ENCODE peak calls at places on chromosomes 3 and 15, in six cellular contexts. One of them, this sample, is unnamed.

GRCh38 chr3:27699067-27699466 is 23.1 kb downstream of the EOMES start:
- DNase-seq in right atrium auricular region: no peak
- DNase-seq in heart right ventricle: no peak
- DNase-seq in A673: no peak
- DNase-seq in CD8-positive, alpha-beta memory T cell: no peak
- DNase-seq in naive thymus-derived CD4-positive, alpha-beta T cell: no peak
- DNase-seq in this sample: no peak

GRCh38 chr3:77348244-77348855 is 308.5 kb downstream of the ROBO2 start:
- DNase-seq in right atrium auricular region: no peak
- DNase-seq in heart right ventricle: no peak
- DNase-seq in A673: peak; percentile 50
- DNase-seq in CD8-positive, alpha-beta memory T cell: no peak
- DNase-seq in naive thymus-derived CD4-positive, alpha-beta T cell: no peak
- DNase-seq in this sample: no peak

GRCh38 chr3:65607101-65607500 is 431.6 kb downstream of the MAGI1 start:
- DNase-seq in right atrium auricular region: no peak
- DNase-seq in heart right ventricle: no peak
- DNase-seq in A673: no peak
- DNase-seq in CD8-positive, alpha-beta memory T cell: no peak
- DNase-seq in naive thymus-derived CD4-positive, alpha-beta T cell: no peak
- DNase-seq in this sample: no peak

GRCh38 chr3:99974989-99975388 is 139.3 kb downstream of the FILIP1L start:
- DNase-seq in right atrium auricular region: no peak
- DNase-seq in heart right ventricle: no peak
- DNase-seq in A673: no peak
- DNase-seq in CD8-positive, alpha-beta memory T cell: no peak
- DNase-seq in naive thymus-derived CD4-positive, alpha-beta T cell: no peak
- DNase-seq in this sample: no peak

GRCh38 chr3:146156801-146157310 is 4.1 kb downstream of the PLOD2 start:
- DNase-seq in right atrium auricular region: no peak
- DNase-seq in heart right ventricle: no peak
- DNase-seq in A673: no peak
- DNase-seq in CD8-positive, alpha-beta memory T cell: no peak
- DNase-seq in naive thymus-derived CD4-positive, alpha-beta T cell: no peak
- DNase-seq in this sample: no peak

GRCh38 chr15:90059208-90059985 is 42.9 kb downstream of the IDH2 start:
- DNase-seq in right atrium auricular region: no peak
- DNase-seq in heart right ventricle: peak; percentile 74
- DNase-seq in A673: no peak
- DNase-seq in CD8-positive, alpha-beta memory T cell: peak; percentile 70
- DNase-seq in naive thymus-derived CD4-positive, alpha-beta T cell: peak; percentile 58
- DNase-seq in this sample: peak; percentile 94

GRCh38 chr3:168051579-168052183 is 44.0 kb downstream of the GOLIM4 start:
- DNase-seq in right atrium auricular region: no peak
- DNase-seq in heart right ventricle: no peak
- DNase-seq in A673: no peak
- DNase-seq in CD8-positive, alpha-beta memory T cell: no peak
- DNase-seq in naive thymus-derived CD4-positive, alpha-beta T cell: no peak
- DNase-seq in this sample: no peak

GRCh38 chr3:108953210-108953609 is 469 bp downstream of the GUCA1C start:
- DNase-seq in right atrium auricular region: no peak
- DNase-seq in heart right ventricle: no peak
- DNase-seq in A673: no peak
- DNase-seq in CD8-positive, alpha-beta memory T cell: no peak
- DNase-seq in naive thymus-derived CD4-positive, alpha-beta T cell: no peak
- DNase-seq in this sample: no peak

GRCh38 chr15:56176996-56177395 is 66.7 kb downstream of the RFX7 start:
- DNase-seq in right atrium auricular region: no peak
- DNase-seq in heart right ventricle: no peak
- DNase-seq in A673: no peak
- DNase-seq in CD8-positive, alpha-beta memory T cell: no peak
- DNase-seq in naive thymus-derived CD4-positive, alpha-beta T cell: no peak
- DNase-seq in this sample: no peak

GRCh38 chr3:57689367-57690053 is 3.4 kb downstream of the DENND6A start:
- DNase-seq in right atrium auricular region: no peak
- DNase-seq in heart right ventricle: no peak
- DNase-seq in A673: no peak
- DNase-seq in CD8-positive, alpha-beta memory T cell: no peak
- DNase-seq in naive thymus-derived CD4-positive, alpha-beta T cell: no peak
- DNase-seq in this sample: no peak

GRCh38 chr3:46372492-46373359 is 2.0 kb downstream of the CCR5 start:
- DNase-seq in right atrium auricular region: no peak
- DNase-seq in heart right ventricle: no peak
- DNase-seq in A673: no peak
- DNase-seq in CD8-positive, alpha-beta memory T cell: no peak
- DNase-seq in naive thymus-derived CD4-positive, alpha-beta T cell: no peak
- DNase-seq in this sample: no peak

GRCh38 chr15:31314380-31314779 is 12.3 kb upstream of the KLF13 start:
- DNase-seq in right atrium auricular region: no peak
- DNase-seq in heart right ventricle: no peak
- DNase-seq in A673: no peak
- DNase-seq in CD8-positive, alpha-beta memory T cell: no peak
- DNase-seq in naive thymus-derived CD4-positive, alpha-beta T cell: no peak
- DNase-seq in this sample: no peak

GRCh38 chr3:112979244-112979832 is 4.4 kb upstream of the CD200R1 start:
- DNase-seq in right atrium auricular region: no peak
- DNase-seq in heart right ventricle: no peak
- DNase-seq in A673: peak; percentile 46
- DNase-seq in CD8-positive, alpha-beta memory T cell: no peak
- DNase-seq in naive thymus-derived CD4-positive, alpha-beta T cell: peak; percentile 65
- DNase-seq in this sample: no peak

GRCh38 chr15:95734422-95735316 is 595.8 kb upstream of the NR2F2 start:
- DNase-seq in right atrium auricular region: no peak
- DNase-seq in heart right ventricle: no peak
- DNase-seq in A673: peak; percentile 83
- DNase-seq in CD8-positive, alpha-beta memory T cell: no peak
- DNase-seq in naive thymus-derived CD4-positive, alpha-beta T cell: no peak
- DNase-seq in this sample: no peak

GRCh38 chr3:119660474-119661150 is at the start of gene POPDC2:
- DNase-seq in right atrium auricular region: no peak
- DNase-seq in heart right ventricle: no peak
- DNase-seq in A673: peak; percentile 42
- DNase-seq in CD8-positive, alpha-beta memory T cell: no peak
- DNase-seq in naive thymus-derived CD4-positive, alpha-beta T cell: no peak
- DNase-seq in this sample: peak; percentile 57

GRCh38 chr3:37909067-37909911 is 47.6 kb downstream of the CTDSPL start:
- DNase-seq in right atrium auricular region: no peak
- DNase-seq in heart right ventricle: no peak
- DNase-seq in A673: no peak
- DNase-seq in CD8-positive, alpha-beta memory T cell: no peak
- DNase-seq in naive thymus-derived CD4-positive, alpha-beta T cell: no peak
- DNase-seq in this sample: no peak

GRCh38 chr3:128618398-128618726 is 32.3 kb downstream of the RPN1 start:
- DNase-seq in right atrium auricular region: no peak
- DNase-seq in heart right ventricle: no peak
- DNase-seq in A673: no peak
- DNase-seq in CD8-positive, alpha-beta memory T cell: no peak
- DNase-seq in naive thymus-derived CD4-positive, alpha-beta T cell: no peak
- DNase-seq in this sample: no peak

GRCh38 chr15:23401627-23402026 is 45.4 kb downstream of the GOLGA6L2 start:
- DNase-seq in right atrium auricular region: no peak
- DNase-seq in heart right ventricle: no peak
- DNase-seq in A673: no peak
- DNase-seq in CD8-positive, alpha-beta memory T cell: no peak
- DNase-seq in naive thymus-derived CD4-positive, alpha-beta T cell: no peak
- DNase-seq in this sample: no peak

GRCh38 chr3:11826628-11827265 is 19.9 kb downstream of the TAMM41 start:
- DNase-seq in right atrium auricular region: no peak
- DNase-seq in heart right ventricle: no peak
- DNase-seq in A673: no peak
- DNase-seq in CD8-positive, alpha-beta memory T cell: no peak
- DNase-seq in naive thymus-derived CD4-positive, alpha-beta T cell: no peak
- DNase-seq in this sample: no peak

GRCh38 chr3:71885001-71885400 is 100.1 kb upstream of the PROK2 start:
- DNase-seq in right atrium auricular region: no peak
- DNase-seq in heart right ventricle: no peak
- DNase-seq in A673: no peak
- DNase-seq in CD8-positive, alpha-beta memory T cell: no peak
- DNase-seq in naive thymus-derived CD4-positive, alpha-beta T cell: no peak
- DNase-seq in this sample: no peak

GRCh38 chr3:32410367-32411246 is 19.0 kb downstream of the CMTM7 start:
- DNase-seq in right atrium auricular region: no peak
- DNase-seq in heart right ventricle: no peak
- DNase-seq in A673: no peak
- DNase-seq in CD8-positive, alpha-beta memory T cell: no peak
- DNase-seq in naive thymus-derived CD4-positive, alpha-beta T cell: no peak
- DNase-seq in this sample: no peak

GRCh38 chr3:123660900-123661299 is 76.0 kb upstream of the HACD2 start:
- DNase-seq in right atrium auricular region: peak; percentile 85
- DNase-seq in heart right ventricle: peak; percentile 91
- DNase-seq in A673: peak; percentile 45
- DNase-seq in CD8-positive, alpha-beta memory T cell: no peak
- DNase-seq in naive thymus-derived CD4-positive, alpha-beta T cell: no peak
- DNase-seq in this sample: peak; percentile 98

GRCh38 chr15:60074181-60074885 is 70.2 kb downstream of the FOXB1 start:
- DNase-seq in right atrium auricular region: no peak
- DNase-seq in heart right ventricle: no peak
- DNase-seq in A673: no peak
- DNase-seq in CD8-positive, alpha-beta memory T cell: no peak
- DNase-seq in naive thymus-derived CD4-positive, alpha-beta T cell: no peak
- DNase-seq in this sample: no peak

GRCh38 chr3:167859610-167860009 is 124.1 kb downstream of the SERPINI1 start:
- DNase-seq in right atrium auricular region: no peak
- DNase-seq in heart right ventricle: no peak
- DNase-seq in A673: no peak
- DNase-seq in CD8-positive, alpha-beta memory T cell: no peak
- DNase-seq in naive thymus-derived CD4-positive, alpha-beta T cell: no peak
- DNase-seq in this sample: no peak

GRCh38 chr3:101133638-101134037 is 140.4 kb upstream of the ABI3BP start:
- DNase-seq in right atrium auricular region: no peak
- DNase-seq in heart right ventricle: no peak
- DNase-seq in A673: no peak
- DNase-seq in CD8-positive, alpha-beta memory T cell: no peak
- DNase-seq in naive thymus-derived CD4-positive, alpha-beta T cell: no peak
- DNase-seq in this sample: no peak

GRCh38 chr15:25877681-25878080 is 14.6 kb upstream of the ATP10A start:
- DNase-seq in right atrium auricular region: no peak
- DNase-seq in heart right ventricle: no peak
- DNase-seq in A673: no peak
- DNase-seq in CD8-positive, alpha-beta memory T cell: no peak
- DNase-seq in naive thymus-derived CD4-positive, alpha-beta T cell: no peak
- DNase-seq in this sample: no peak

GRCh38 chr3:55416381-55416821 is 70.7 kb downstream of the WNT5A start:
- DNase-seq in right atrium auricular region: no peak
- DNase-seq in heart right ventricle: no peak
- DNase-seq in A673: peak; percentile 33
- DNase-seq in CD8-positive, alpha-beta memory T cell: no peak
- DNase-seq in naive thymus-derived CD4-positive, alpha-beta T cell: no peak
- DNase-seq in this sample: no peak

GRCh38 chr3:194676471-194676870 is 4.5 kb upstream of the LSG1 start:
- DNase-seq in right atrium auricular region: no peak
- DNase-seq in heart right ventricle: no peak
- DNase-seq in A673: no peak
- DNase-seq in CD8-positive, alpha-beta memory T cell: no peak
- DNase-seq in naive thymus-derived CD4-positive, alpha-beta T cell: no peak
- DNase-seq in this sample: no peak

GRCh38 chr3:194675081-194675640 is 3.2 kb upstream of the LSG1 start:
- DNase-seq in right atrium auricular region: no peak
- DNase-seq in heart right ventricle: no peak
- DNase-seq in A673: no peak
- DNase-seq in CD8-positive, alpha-beta memory T cell: no peak
- DNase-seq in naive thymus-derived CD4-positive, alpha-beta T cell: no peak
- DNase-seq in this sample: no peak

GRCh38 chr3:194672876-194673275 is 885 bp upstream of the LSG1 start:
- DNase-seq in right atrium auricular region: no peak
- DNase-seq in heart right ventricle: no peak
- DNase-seq in A673: no peak
- DNase-seq in CD8-positive, alpha-beta memory T cell: no peak
- DNase-seq in naive thymus-derived CD4-positive, alpha-beta T cell: no peak
- DNase-seq in this sample: no peak

GRCh38 chr3:194673761-194674160 is 1.8 kb upstream of the LSG1 start:
- DNase-seq in right atrium auricular region: no peak
- DNase-seq in heart right ventricle: no peak
- DNase-seq in A673: no peak
- DNase-seq in CD8-positive, alpha-beta memory T cell: no peak
- DNase-seq in naive thymus-derived CD4-positive, alpha-beta T cell: no peak
- DNase-seq in this sample: no peak

GRCh38 chr3:194675680-194676079 is 3.7 kb upstream of the LSG1 start:
- DNase-seq in right atrium auricular region: no peak
- DNase-seq in heart right ventricle: no peak
- DNase-seq in A673: no peak
- DNase-seq in CD8-positive, alpha-beta memory T cell: no peak
- DNase-seq in naive thymus-derived CD4-positive, alpha-beta T cell: no peak
- DNase-seq in this sample: no peak
- H3K4me3 ChIP-seq in right atrium auricular region: no peak overlapping the region
- H3K4me3 ChIP-seq in heart right ventricle: no peak overlapping the region
- H3K4me3 ChIP-seq in A673: no peak overlapping the region
- H3K4me3 ChIP-seq in CD8-positive, alpha-beta memory T cell: no peak overlapping the region
- H3K4me3 ChIP-seq in naive thymus-derived CD4-positive, alpha-beta T cell: no peak overlapping the region
- H3K4me3 ChIP-seq in this sample: no peak overlapping the region

GRCh38 chr3:87949189-87949878 is 109.5 kb downstream of the CGGBP1 start:
- DNase-seq in right atrium auricular region: no peak
- DNase-seq in heart right ventricle: no peak
- DNase-seq in A673: no peak
- DNase-seq in CD8-positive, alpha-beta memory T cell: no peak
- DNase-seq in naive thymus-derived CD4-positive, alpha-beta T cell: no peak
- DNase-seq in this sample: no peak
- H3K4me3 ChIP-seq in right atrium auricular region: no peak overlapping the region
- H3K4me3 ChIP-seq in heart right ventricle: no peak overlapping the region
- H3K4me3 ChIP-seq in A673: no peak overlapping the region
- H3K4me3 ChIP-seq in CD8-positive, alpha-beta memory T cell: no peak overlapping the region
- H3K4me3 ChIP-seq in naive thymus-derived CD4-positive, alpha-beta T cell: no peak overlapping the region
- H3K4me3 ChIP-seq in this sample: no peak overlapping the region

DNA sequence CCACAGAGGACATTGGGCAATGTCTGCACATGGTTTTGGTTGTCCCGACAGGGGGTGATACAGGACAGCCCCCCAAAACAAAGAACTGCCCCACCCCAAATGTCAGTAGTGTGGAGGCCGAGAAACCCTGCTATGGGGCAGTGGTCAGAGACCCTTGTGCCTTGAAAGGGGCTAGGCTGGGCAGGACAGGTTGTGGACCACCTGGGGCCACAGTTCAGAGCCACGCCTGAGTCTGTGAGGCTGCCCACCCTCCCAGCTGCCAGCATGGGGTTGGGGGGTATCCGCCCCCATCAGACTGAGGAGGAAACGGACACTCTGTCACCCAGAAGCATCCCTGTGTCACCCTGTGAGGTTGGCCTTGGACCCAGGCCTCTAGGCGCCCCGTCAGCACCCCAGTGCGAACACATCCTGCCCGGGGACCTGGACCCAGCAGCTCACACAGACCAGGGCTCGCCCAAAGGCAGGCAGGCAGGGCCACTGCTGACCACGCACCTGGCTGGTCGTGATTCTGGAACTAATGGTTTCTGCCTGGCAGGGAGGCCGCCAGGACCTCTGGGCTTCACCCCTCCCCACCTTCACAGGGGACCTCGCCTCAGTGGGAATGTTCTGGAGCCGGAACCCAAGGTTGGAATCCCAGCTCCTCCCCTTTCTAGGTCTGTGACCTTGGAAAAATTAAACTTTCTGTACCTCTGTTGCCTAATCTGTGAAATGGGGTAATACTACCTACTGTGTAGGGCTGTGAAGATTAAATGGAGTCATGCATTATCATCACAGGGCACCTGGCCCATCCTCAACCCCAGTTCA is 1.4 kb downstream of the SLC41A3 start:
- DNase-seq in right atrium auricular region: no peak
- DNase-seq in heart right ventricle: no peak
- DNase-seq in A673: no peak
- DNase-seq in CD8-positive, alpha-beta memory T cell: no peak
- DNase-seq in naive thymus-derived CD4-positive, alpha-beta T cell: no peak
- DNase-seq in this sample: no peak
- H3K4me3 ChIP-seq in right atrium auricular region: no peak overlapping the region
- H3K4me3 ChIP-seq in heart right ventricle: no peak overlapping the region
- H3K4me3 ChIP-seq in A673: peak overlapping the region; percentile 66
- H3K4me3 ChIP-seq in CD8-positive, alpha-beta memory T cell: no peak overlapping the region
- H3K4me3 ChIP-seq in naive thymus-derived CD4-positive, alpha-beta T cell: no peak overlapping the region
- H3K4me3 ChIP-seq in this sample: no peak overlapping the region

GRCh38 chr3:111858641-111859040 is 424 bp upstream of the PHLDB2 start:
- DNase-seq in right atrium auricular region: no peak
- DNase-seq in heart right ventricle: no peak
- DNase-seq in A673: no peak
- DNase-seq in CD8-positive, alpha-beta memory T cell: no peak
- DNase-seq in naive thymus-derived CD4-positive, alpha-beta T cell: no peak
- DNase-seq in this sample: no peak
- H3K4me3 ChIP-seq in right atrium auricular region: peak overlapping the region; percentile 79
- H3K4me3 ChIP-seq in heart right ventricle: peak overlapping the region; percentile 89
- H3K4me3 ChIP-seq in A673: peak overlapping the region; percentile 76
- H3K4me3 ChIP-seq in CD8-positive, alpha-beta memory T cell: peak overlapping the region; percentile 63
- H3K4me3 ChIP-seq in naive thymus-derived CD4-positive, alpha-beta T cell: peak overlapping the region; percentile 54
- H3K4me3 ChIP-seq in this sample: peak overlapping the region; percentile 78